ENCODE peak calls at places on chromosome 1, in eight cellular contexts. P is chondrocyte; L is GM13976; N is foreskin melanocyte; V is aorta; Q is SJSA1; R is stimulated activated CD4-positive, alpha-beta T cell treated with anti-CD3 and anti-CD28 coated beads, TNF-alpha, amount 100 ng/mL, for 24 hours; B is AG04450. H is an unnamed sample.

GRCh38 chr1:25996966-25997758 is 701 bp downstream of the PAFAH2 start:
- DNase-seq in P (no peak), L (peak), N (peak), V (no peak), Q (no peak), R (no peak), B (no peak), H (no peak)

GRCh38 chr1:94501426-94501825 is 40.1 kb downstream of the F3 start:
- DNase-seq in P (no peak), L (no peak), N (no peak), V (no peak), Q (no peak), R (no peak), B (no peak), H (no peak)

GRCh38 chr1:154714638-154715037 is 106.7 kb upstream of the ADAR start:
- DNase-seq in P (no peak), L (peak), N (peak), V (peak), Q (no peak), R (no peak), B (no peak), H (no peak)

GRCh38 chr1:12595839-12596821 is 21.9 kb downstream of the DHRS3 start:
- DNase-seq in P (no peak), L (peak), N (peak), V (peak), Q (peak), R (no peak), B (peak), H (peak)

GRCh38 chr1:150621497-150622113 is 7.8 kb downstream of the ENSA start:
- DNase-seq in P (no peak), L (peak), N (no peak), V (peak), Q (no peak), R (no peak), B (no peak), H (no peak)

GRCh38 chr1:221562542-221563475 is 179.1 kb downstream of the DUSP10 start:
- DNase-seq in P (no peak), L (no peak), N (no peak), V (no peak), Q (no peak), R (no peak), B (no peak), H (no peak)

GRCh38 chr1:212721388-212722247 is 22.0 kb upstream of the BATF3 start:
- DNase-seq in P (no peak), L (no peak), N (no peak), V (no peak), Q (no peak), R (no peak), B (no peak), H (no peak)

GRCh38 chr1:98854137-98854536 is 150.5 kb downstream of the PLPPR5 start:
- DNase-seq in P (no peak), L (no peak), N (no peak), V (no peak), Q (no peak), R (no peak), B (no peak), H (no peak)

GRCh38 chr1:17167783-17168479 is 37.0 kb upstream of the PADI1 start:
- DNase-seq in P (no peak), L (no peak), N (no peak), V (no peak), Q (peak), R (no peak), B (no peak), H (no peak)

GRCh38 chr1:109636201-109636952 is 16.7 kb downstream of the AMPD2 start:
- DNase-seq in P (no peak), L (no peak), N (no peak), V (no peak), Q (peak), R (no peak), B (no peak), H (no peak)

H was measured in cardiac septum.